ENCODE peak calls at places on chromosomes 2 and 18, in six cellular contexts. One of them, this sample, is unnamed.

GRCh38 chr2:41377837-41378236 is 670.0 kb upstream of the PKDCC start:
- DNase-seq in IMR-90: no peak
- DNase-seq in heart left ventricle: no peak
- DNase-seq in GM10248: no peak
- DNase-seq in sigmoid colon: no peak
- DNase-seq in K562: no peak
- DNase-seq in this sample: no peak

GRCh38 chr18:9410515-9410914 is 64.8 kb upstream of the RALBP1 start:
- DNase-seq in GM10248: no peak
- DNase-seq in K562: no peak
- DNase-seq in IMR-90: no peak
- DNase-seq in heart left ventricle: no peak
- DNase-seq in sigmoid colon: no peak
- DNase-seq in this sample: no peak

GRCh38 chr2:72999729-73000725 is 71.5 kb downstream of the SFXN5 start:
- DNase-seq in sigmoid colon: no peak
- DNase-seq in IMR-90: peak
- DNase-seq in K562: no peak
- DNase-seq in heart left ventricle: no peak
- DNase-seq in GM10248: no peak
- DNase-seq in this sample: peak

GRCh38 chr18:76493213-76494107 is 1.6 kb downstream of the ZNF516 start:
- DNase-seq in heart left ventricle: no peak
- DNase-seq in IMR-90: peak
- DNase-seq in K562: peak
- DNase-seq in sigmoid colon: no peak
- DNase-seq in GM10248: peak
- DNase-seq in this sample: no peak

GRCh38 chr2:196131949-196132925 is 39.1 kb downstream of the STK17B start:
- DNase-seq in heart left ventricle: no peak
- DNase-seq in IMR-90: peak
- DNase-seq in K562: no peak
- DNase-seq in GM10248: no peak
- DNase-seq in sigmoid colon: no peak
- DNase-seq in this sample: no peak

GRCh38 chr2:64845273-64845905 is 143.8 kb upstream of the SLC1A4 start:
- DNase-seq in GM10248: no peak
- DNase-seq in sigmoid colon: no peak
- DNase-seq in K562: no peak
- DNase-seq in heart left ventricle: no peak
- DNase-seq in IMR-90: no peak
- DNase-seq in this sample: no peak

GRCh38 chr2:240467659-240468299 is 32.3 kb downstream of the GPC1 start:
- DNase-seq in sigmoid colon: peak
- DNase-seq in IMR-90: no peak
- DNase-seq in GM10248: no peak
- DNase-seq in K562: no peak
- DNase-seq in heart left ventricle: peak
- DNase-seq in this sample: peak

GRCh38 chr2:6184532-6185302 is 492.5 kb downstream of the SOX11 start:
- DNase-seq in K562: no peak
- DNase-seq in heart left ventricle: no peak
- DNase-seq in GM10248: no peak
- DNase-seq in sigmoid colon: no peak
- DNase-seq in IMR-90: peak
- DNase-seq in this sample: no peak

GRCh38 chr2:46749042-46749461 is 166.6 kb downstream of the MCFD2 start:
- DNase-seq in sigmoid colon: no peak
- DNase-seq in IMR-90: peak
- DNase-seq in GM10248: no peak
- DNase-seq in K562: peak
- DNase-seq in heart left ventricle: no peak
- DNase-seq in this sample: no peak

GRCh38 chr2:182117203-182117602 is 131.6 kb downstream of the PPP1R1C start:
- DNase-seq in GM10248: no peak
- DNase-seq in heart left ventricle: no peak
- DNase-seq in sigmoid colon: no peak
- DNase-seq in K562: no peak
- DNase-seq in IMR-90: peak
- DNase-seq in this sample: no peak

GRCh38 chr18:8301427-8302172 is 307.6 kb upstream of the RAB12 start:
- DNase-seq in sigmoid colon: no peak
- DNase-seq in heart left ventricle: no peak
- DNase-seq in GM10248: no peak
- DNase-seq in IMR-90: peak
- DNase-seq in K562: no peak
- DNase-seq in this sample: no peak

GRCh38 chr2:96881349-96882195 is 11.7 kb upstream of the SEMA4C start:
- DNase-seq in sigmoid colon: no peak
- DNase-seq in heart left ventricle: no peak
- DNase-seq in GM10248: no peak
- DNase-seq in IMR-90: no peak
- DNase-seq in K562: peak
- DNase-seq in this sample: no peak

GRCh38 chr2:225100269-225100668 is 58.0 kb upstream of the DOCK10 start:
- DNase-seq in heart left ventricle: no peak
- DNase-seq in GM10248: no peak
- DNase-seq in sigmoid colon: no peak
- DNase-seq in K562: no peak
- DNase-seq in IMR-90: peak
- DNase-seq in this sample: no peak

GRCh38 chr2:80670763-80671162 is 366.2 kb upstream of the LRRTM1 start:
- DNase-seq in IMR-90: no peak
- DNase-seq in heart left ventricle: no peak
- DNase-seq in GM10248: no peak
- DNase-seq in K562: no peak
- DNase-seq in sigmoid colon: no peak
- DNase-seq in this sample: no peak

GRCh38 chr2:181152221-181152620 is 171.8 kb downstream of the UBE2E3 start:
- DNase-seq in IMR-90: no peak
- DNase-seq in GM10248: no peak
- DNase-seq in K562: no peak
- DNase-seq in sigmoid colon: no peak
- DNase-seq in heart left ventricle: no peak
- DNase-seq in this sample: no peak

GRCh38 chr2:191478754-191479679 is 198.9 kb upstream of the NABP1 start:
- DNase-seq in K562: no peak
- DNase-seq in IMR-90: peak
- DNase-seq in GM10248: no peak
- DNase-seq in heart left ventricle: peak
- DNase-seq in sigmoid colon: peak
- DNase-seq in this sample: no peak

GRCh38 chr2:172739651-172740050 is 4.0 kb downstream of the RAPGEF4 start:
- DNase-seq in IMR-90: no peak
- DNase-seq in heart left ventricle: no peak
- DNase-seq in sigmoid colon: no peak
- DNase-seq in K562: no peak
- DNase-seq in GM10248: no peak
- DNase-seq in this sample: no peak

GRCh38 chr18:78905334-78905733 is 74.3 kb upstream of the SALL3 start:
- DNase-seq in GM10248: no peak
- DNase-seq in sigmoid colon: no peak
- DNase-seq in IMR-90: no peak
- DNase-seq in heart left ventricle: no peak
- DNase-seq in K562: no peak
- DNase-seq in this sample: no peak

GRCh38 chr18:58241026-58241679 is 197.1 kb downstream of the NEDD4L start:
- DNase-seq in K562: no peak
- DNase-seq in IMR-90: no peak
- DNase-seq in sigmoid colon: no peak
- DNase-seq in GM10248: no peak
- DNase-seq in heart left ventricle: no peak
- DNase-seq in this sample: no peak

GRCh38 chr2:49936965-49937364 is 782.6 kb upstream of the FSHR start:
- DNase-seq in heart left ventricle: no peak
- DNase-seq in GM10248: no peak
- DNase-seq in sigmoid colon: no peak
- DNase-seq in K562: no peak
- DNase-seq in IMR-90: no peak
- DNase-seq in this sample: no peak

GRCh38 chr2:241810304-241811208 is 1.6 kb downstream of the NEU4 start:
- DNase-seq in heart left ventricle: peak
- DNase-seq in IMR-90: no peak
- DNase-seq in GM10248: peak
- DNase-seq in K562: no peak
- DNase-seq in sigmoid colon: peak
- DNase-seq in this sample: peak

GRCh38 chr2:128769457-128770142 is 450.9 kb upstream of the HS6ST1 start:
- DNase-seq in heart left ventricle: no peak
- DNase-seq in GM10248: no peak
- DNase-seq in IMR-90: no peak
- DNase-seq in K562: no peak
- DNase-seq in sigmoid colon: peak
- DNase-seq in this sample: peak

GRCh38 chr2:128771401-128771800 is 452.7 kb upstream of the HS6ST1 start:
- DNase-seq in GM10248: no peak
- DNase-seq in sigmoid colon: no peak
- DNase-seq in heart left ventricle: no peak
- DNase-seq in K562: no peak
- DNase-seq in IMR-90: no peak
- DNase-seq in this sample: no peak

GRCh38 chr2:128765822-128766221 is 447.2 kb upstream of the HS6ST1 start:
- DNase-seq in IMR-90: no peak
- DNase-seq in heart left ventricle: no peak
- DNase-seq in sigmoid colon: peak
- DNase-seq in K562: no peak
- DNase-seq in GM10248: no peak
- DNase-seq in this sample: peak

GRCh38 chr2:128770143-128771080 is 451.7 kb upstream of the HS6ST1 start:
- DNase-seq in heart left ventricle: no peak
- DNase-seq in GM10248: no peak
- DNase-seq in IMR-90: no peak
- DNase-seq in sigmoid colon: peak
- DNase-seq in K562: no peak
- DNase-seq in this sample: peak

DNA sequence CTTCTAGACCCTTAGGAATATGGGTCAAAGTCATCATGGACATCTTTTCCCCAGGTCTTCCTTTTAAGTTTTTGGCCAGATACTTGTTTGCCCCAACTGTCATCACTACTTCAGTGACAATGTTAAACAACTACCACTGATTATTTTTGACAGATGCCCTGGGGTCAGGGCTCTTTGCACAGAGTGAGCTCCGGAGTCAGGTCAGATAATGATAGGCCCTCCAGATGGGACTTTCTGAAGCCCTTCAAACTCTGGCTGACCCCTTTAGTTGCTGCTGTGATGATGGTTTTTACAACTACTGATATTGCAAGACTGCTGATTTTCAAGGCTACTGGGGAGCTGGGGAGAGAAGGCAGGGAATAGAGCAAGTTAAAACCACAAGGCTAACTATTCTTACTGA is 449.4 kb upstream of the HS6ST1 start:
- DNase-seq in sigmoid colon: no peak
- DNase-seq in K562: no peak
- DNase-seq in GM10248: no peak
- DNase-seq in IMR-90: no peak
- DNase-seq in heart left ventricle: no peak
- DNase-seq in this sample: no peak
- TF ChIP-seq CTCF in sigmoid colon: no peak
- TF ChIP-seq CTCF in K562: no peak
- TF ChIP-seq CTCF in GM10248: no peak
- TF ChIP-seq CTCF in IMR-90: no peak
- TF ChIP-seq CTCF in heart left ventricle: no peak
- TF ChIP-seq CTCF in this sample: no peak

DNA sequence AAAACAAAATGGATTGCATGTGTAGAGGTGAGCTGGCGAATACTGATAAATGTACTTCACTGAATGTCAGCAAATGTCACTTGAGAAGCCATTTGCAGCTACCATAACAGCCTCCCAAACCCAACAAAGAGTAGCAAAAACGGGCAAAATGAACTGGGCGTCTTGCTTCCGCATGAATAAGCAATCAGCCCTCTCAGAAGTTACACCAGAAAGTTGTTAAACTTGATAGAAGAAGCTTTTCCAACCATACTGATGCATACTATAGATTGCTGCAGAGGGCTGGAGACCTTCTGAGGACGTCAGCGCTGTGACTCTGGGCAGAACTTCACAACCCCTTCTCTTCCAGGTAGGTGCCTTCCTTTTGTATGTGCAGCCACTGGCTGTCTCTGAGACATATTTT is 18.7 kb upstream of the SIX3 start:
- DNase-seq in GM10248: no peak
- DNase-seq in heart left ventricle: no peak
- DNase-seq in IMR-90: no peak
- DNase-seq in K562: no peak
- DNase-seq in sigmoid colon: no peak
- DNase-seq in this sample: no peak
- TF ChIP-seq CTCF in GM10248: no peak
- TF ChIP-seq CTCF in heart left ventricle: no peak
- TF ChIP-seq CTCF in IMR-90: no peak
- TF ChIP-seq CTCF in K562: no peak
- TF ChIP-seq CTCF in sigmoid colon: no peak
- TF ChIP-seq CTCF in this sample: no peak

DNA sequence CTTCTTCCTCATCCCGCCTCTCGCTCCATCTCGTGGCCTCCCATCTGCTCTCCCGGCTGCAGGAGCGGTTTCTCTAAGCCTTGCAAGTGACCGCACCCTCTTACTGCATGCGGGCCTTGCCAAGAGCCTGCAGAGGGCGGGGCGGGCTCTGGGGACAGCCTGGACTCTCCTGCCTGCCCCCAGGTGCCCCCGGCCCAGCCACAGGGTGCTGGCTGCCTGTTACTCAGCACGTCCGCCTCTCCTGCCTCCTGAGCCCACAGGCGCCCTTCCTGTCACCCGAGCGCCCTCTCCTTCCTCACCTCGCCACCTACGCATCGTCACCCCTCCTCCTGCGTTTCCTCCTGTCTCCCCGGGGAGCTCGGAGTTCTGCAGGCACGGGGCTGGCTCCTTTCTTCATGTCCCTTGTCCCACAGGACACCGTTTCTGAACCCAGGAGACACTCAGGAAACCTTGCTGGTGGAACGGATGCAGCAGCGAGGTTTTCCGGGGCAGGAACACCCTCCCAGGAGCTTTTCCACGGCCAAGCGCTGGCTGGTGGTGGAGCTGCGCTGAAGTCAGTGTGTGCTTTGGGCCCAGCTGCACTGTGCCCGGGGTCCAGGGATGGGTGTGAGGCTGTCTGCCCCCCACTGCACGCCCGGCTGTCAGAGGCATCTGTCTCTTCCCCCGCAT is 28.5 kb downstream of the HPCAL1 start:
- DNase-seq in GM10248: peak
- DNase-seq in sigmoid colon: no peak
- DNase-seq in heart left ventricle: peak
- DNase-seq in IMR-90: no peak
- DNase-seq in K562: peak
- DNase-seq in this sample: peak
- TF ChIP-seq CTCF in GM10248: no peak
- TF ChIP-seq CTCF in sigmoid colon: no peak
- TF ChIP-seq CTCF in heart left ventricle: no peak
- TF ChIP-seq CTCF in IMR-90: no peak
- TF ChIP-seq CTCF in K562: no peak
- TF ChIP-seq CTCF in this sample: no peak

GRCh38 chr2:111135910-111136297 is 15.2 kb downstream of the BCL2L11 start:
- DNase-seq in K562: peak
- DNase-seq in GM10248: peak
- DNase-seq in sigmoid colon: no peak
- DNase-seq in heart left ventricle: peak
- DNase-seq in IMR-90: peak
- DNase-seq in this sample: no peak
- TF ChIP-seq CTCF in K562: peak
- TF ChIP-seq CTCF in GM10248: no peak
- TF ChIP-seq CTCF in sigmoid colon: no peak
- TF ChIP-seq CTCF in heart left ventricle: peak
- TF ChIP-seq CTCF in IMR-90: peak
- TF ChIP-seq CTCF in this sample: no peak

This sample was measured in spleen.